ENCODE peak calls at places on chromosomes 5 and 9, in eight cellular contexts. Z is GM10248, K is IMR-90, D is mucosa of descending colon, C is tibial artery, G is MM.1S, Y is progenitor cell of endocrine pancreas, N is heart right ventricle. T is an unnamed sample.

GRCh38 chr5:126568206-126568755 is 26.7 kb downstream of the ALDH7A1 start:
- DNase-seq in Z (no peak), K (no peak), D (no peak), C (no peak), G (no peak), Y (no peak), N (no peak), T (no peak)

GRCh38 chr5:171596391-171596878 is 177.0 kb downstream of the FGF18 start:
- DNase-seq in Z (no peak), K (peak; percentile 94), D (no peak), C (peak; percentile 78), G (no peak), Y (no peak), N (peak; percentile 85), T (peak; percentile 58)

GRCh38 chr5:547086-547924 is 23.1 kb upstream of the SLC9A3 start:
- DNase-seq in Z (no peak), K (no peak), D (peak; percentile 52), C (no peak), G (no peak), Y (no peak), N (no peak), T (no peak)

GRCh38 chr5:98581416-98581999 is 192.0 kb upstream of the RGMB start:
- DNase-seq in Z (no peak), K (peak; percentile 57), D (no peak), C (no peak), G (no peak), Y (no peak), N (no peak), T (peak; percentile 61)

GRCh38 chr5:72363146-72363802 is 43.1 kb downstream of the PTCD2 start:
- DNase-seq in Z (no peak), K (peak; percentile 87), D (no peak), C (no peak), G (no peak), Y (no peak), N (no peak), T (peak; percentile 71)

GRCh38 chr5:58622884-58623871 is 40.3 kb downstream of the RAB3C start:
- DNase-seq in Z (no peak), K (no peak), D (no peak), C (no peak), G (no peak), Y (no peak), N (no peak), T (no peak)

GRCh38 chr9:107847977-107848376 is 358.4 kb upstream of the KLF4 start:
- DNase-seq in Z (no peak), K (peak; percentile 34), D (no peak), C (no peak), G (no peak), Y (no peak), N (no peak), T (no peak)

GRCh38 chr5:43482490-43483064 is 1.1 kb downstream of the TMEM267 start:
- DNase-seq in Z (peak; percentile 15), K (peak; percentile 28), D (no peak), C (no peak), G (no peak), Y (no peak), N (no peak), T (peak; percentile 2)

GRCh38 chr5:68954618-68954910 is 139.2 kb upstream of the SLC30A5 start:
- DNase-seq in Z (no peak), K (no peak), D (no peak), C (no peak), G (no peak), Y (no peak), N (no peak), T (no peak)

GRCh38 chr5:1251678-1252580 is 26.7 kb downstream of the SLC6A18 start:
- DNase-seq in Z (no peak), K (no peak), D (peak; percentile 61), C (no peak), G (no peak), Y (no peak), N (no peak), T (no peak)

GRCh38 chr5:5409151-5409810 is 13.2 kb upstream of the ICE1 start:
- DNase-seq in Z (no peak), K (peak; percentile 20), D (no peak), C (no peak), G (no peak), Y (no peak), N (no peak), T (no peak)

GRCh38 chr5:156593546-156593945 is 256.5 kb upstream of the PPP1R2B start:
- DNase-seq in Z (no peak), K (no peak), D (no peak), C (no peak), G (no peak), Y (no peak), N (no peak), T (no peak)

DNA sequence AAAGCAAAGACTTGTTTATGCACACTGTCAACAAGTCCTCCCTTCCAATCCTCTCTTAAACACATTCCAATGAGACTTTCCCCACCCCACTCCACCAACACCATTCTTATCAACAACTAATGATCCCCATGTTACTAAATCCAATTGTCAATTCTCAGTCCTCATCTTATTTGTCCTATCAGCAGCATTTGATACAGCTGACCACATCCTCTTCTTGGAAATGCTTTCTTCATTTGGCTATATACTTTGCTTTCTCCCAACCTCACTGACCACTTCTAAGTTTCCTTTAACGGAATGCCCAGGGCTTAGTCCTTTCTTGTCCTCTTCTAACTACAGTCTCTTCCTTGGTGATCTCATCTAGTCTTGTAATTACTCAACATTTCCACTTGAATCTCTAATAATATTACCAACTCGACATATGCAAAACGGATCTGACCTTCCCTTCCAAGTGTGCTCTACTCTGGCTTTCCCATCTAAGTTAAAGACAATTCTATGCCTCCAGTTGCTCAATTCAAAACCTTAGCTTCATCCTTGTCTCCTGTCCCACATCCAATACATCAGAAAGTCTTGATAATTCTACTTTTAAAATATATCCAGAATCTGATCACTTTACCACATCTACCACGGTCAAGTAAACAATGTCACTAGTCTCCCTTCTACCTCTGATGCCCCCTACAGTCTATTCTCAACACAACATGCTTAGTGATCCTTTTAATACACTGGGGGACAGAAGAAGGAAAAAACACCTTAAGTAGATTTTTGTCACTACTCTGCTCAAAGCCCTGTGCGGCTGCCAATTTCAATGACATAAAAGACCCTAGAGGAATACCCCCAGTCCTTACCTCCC is 25.5 kb downstream of the AGTPBP1 start:
- DNase-seq in Z (peak; percentile 35), K (no peak), D (no peak), C (no peak), G (no peak), Y (no peak), N (no peak), T (no peak)
- TF ChIP-seq CTCF in Z (peak; percentile 38), K (no peak), D (no peak), C (no peak), G (peak; percentile 6), Y (no peak), N (no peak), T (peak; percentile 37)

DNA sequence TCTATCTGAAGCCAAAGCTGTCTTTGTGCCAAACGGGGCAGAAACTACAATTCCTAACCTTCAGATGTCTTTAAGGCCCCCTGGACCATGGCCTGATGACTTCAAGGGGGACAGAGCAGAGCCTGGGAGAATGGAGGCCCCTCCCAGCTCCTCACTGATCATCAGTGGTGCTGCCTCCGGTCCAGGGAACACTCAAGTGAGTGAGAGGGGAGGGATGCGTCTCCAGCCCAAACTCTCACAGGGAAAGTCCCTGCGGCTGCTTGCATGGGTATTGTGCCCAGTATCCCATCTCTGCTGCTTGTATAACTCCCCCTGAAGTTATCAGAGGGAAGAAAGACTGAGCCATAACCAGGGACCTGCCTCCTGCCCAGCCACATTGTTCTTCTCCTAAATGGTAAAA is 231.5 kb upstream of the PANK3 start:
- DNase-seq in Z (no peak), K (no peak), D (no peak), C (no peak), G (no peak), Y (no peak), N (no peak), T (no peak)
- TF ChIP-seq CTCF in Z (no peak), K (no peak), D (no peak), C (no peak), G (no peak), Y (no peak), N (no peak), T (no peak)

GRCh38 chr9:109652112-109652511 is 127.9 kb upstream of the PALM2AKAP2 start:
- DNase-seq in Z (no peak), K (peak; percentile 10), D (no peak), C (no peak), G (no peak), Y (no peak), N (no peak), T (no peak)

GRCh38 chr9:109653470-109653869 is 126.5 kb upstream of the PALM2AKAP2 start:
- DNase-seq in Z (no peak), K (no peak), D (no peak), C (no peak), G (no peak), Y (no peak), N (no peak), T (no peak)

DNA sequence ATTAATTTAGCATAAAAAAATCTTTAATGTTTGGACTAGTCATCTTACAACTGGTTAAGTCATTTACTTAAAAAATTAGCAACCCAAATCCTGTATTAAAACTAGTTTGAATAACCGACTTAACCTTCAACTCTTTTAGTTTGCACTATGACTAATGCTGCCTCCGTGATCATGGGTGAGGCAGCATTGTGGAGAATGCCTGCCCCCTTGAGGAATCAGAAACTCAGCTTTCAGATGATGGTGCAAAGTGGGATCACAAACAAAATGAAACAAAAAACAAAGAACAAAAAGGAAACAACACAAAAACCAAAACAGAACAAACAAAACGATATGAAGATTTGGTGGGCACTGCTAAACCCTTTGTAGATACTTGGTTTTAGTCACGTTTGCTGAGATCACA is 127.0 kb upstream of the PALM2AKAP2 start:
- DNase-seq in Z (no peak), K (peak; percentile 16), D (no peak), C (no peak), G (no peak), Y (no peak), N (peak; percentile 7), T (peak; percentile 27)
- TF ChIP-seq CTCF in Z (no peak), K (peak; percentile 38), D (no peak), C (peak; percentile 30), G (peak; percentile 36), Y (peak; percentile 29), N (peak; percentile 14), T (peak; percentile 69)

GRCh38 chr5:121271546-121271945 is 580.1 kb upstream of the FTMT start:
- DNase-seq in Z (no peak), K (no peak), D (no peak), C (no peak), G (no peak), Y (no peak), N (no peak), T (no peak)
- TF ChIP-seq CTCF in Z (no peak), K (no peak), D (no peak), C (no peak), G (no peak), Y (no peak), N (no peak), T (no peak)

DNA sequence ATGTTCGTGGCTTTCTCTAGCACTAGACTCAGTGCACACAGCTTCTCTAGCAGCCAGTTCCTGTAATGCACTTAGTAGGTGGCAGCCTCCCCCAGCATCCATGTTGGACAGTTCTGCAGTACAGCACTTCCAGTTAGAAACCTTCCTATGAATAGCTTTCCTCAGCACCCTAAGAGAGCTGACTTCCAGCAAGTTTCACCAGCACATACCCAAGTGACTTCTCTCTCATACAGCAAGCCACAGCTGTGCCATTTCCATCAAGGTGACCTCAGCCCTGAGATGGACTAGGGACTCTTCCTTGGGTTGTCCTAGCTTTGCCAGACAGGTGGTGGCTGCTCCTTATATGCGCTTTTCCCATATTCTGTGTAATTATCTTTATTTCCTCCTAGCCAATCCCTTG is 60.4 kb downstream of the PJA2 start:
- DNase-seq in Z (no peak), K (no peak), D (no peak), C (no peak), G (no peak), Y (no peak), N (no peak), T (no peak)
- TF ChIP-seq CTCF in Z (no peak), K (no peak), D (no peak), C (no peak), G (no peak), Y (no peak), N (no peak), T (no peak)

GRCh38 chr5:2710910-2711309 is 40.6 kb downstream of the IRX2 start:
- DNase-seq in Z (no peak), K (no peak), D (no peak), C (no peak), G (no peak), Y (no peak), N (no peak), T (no peak)
- TF ChIP-seq CTCF in Z (no peak), K (no peak), D (no peak), C (peak; percentile 10), G (no peak), Y (peak; percentile 55), N (no peak), T (peak; percentile 73)

T was measured in HFFc6.